ENCODE peak calls at places on chromosomes 2 and 18, in seven cellular contexts. J is ovary, T is thyroid gland, K is spleen, C is H1, R is adrenal gland, Q is body of pancreas. F is an unnamed sample.

GRCh38 chr2:207362716-207363115 is 167.0 kb upstream of the CREB1 start:
- DNase-seq in R (no peak), Q (no peak), T (no peak), K (no peak), C (no peak), J (no peak), F (no peak)

GRCh38 chr18:23694642-23695430 is 5.6 kb downstream of the LAMA3 start:
- DNase-seq in J (no peak), Q (no peak), T (no peak), R (no peak), C (no peak), K (no peak), F (no peak)

GRCh38 chr18:77711096-77711495 is 461.4 kb downstream of the GALR1 start:
- DNase-seq in Q (no peak), T (no peak), J (no peak), R (no peak), K (no peak), C (no peak), F (no peak)

GRCh38 chr2:234881413-234882241 is 70.2 kb upstream of the SH3BP4 start:
- DNase-seq in T (peak; percentile 82), Q (peak; percentile 94), C (peak; percentile 64), R (peak; percentile 95), K (no peak), J (peak; percentile 95), F (peak; percentile 90)

GRCh38 chr2:149559341-149560068 is 28.1 kb downstream of the MMADHC start:
- DNase-seq in K (no peak), T (no peak), R (no peak), Q (no peak), J (no peak), C (no peak), F (no peak)

GRCh38 chr18:41721103-41721502 is 233.9 kb upstream of the PIK3C3 start:
- DNase-seq in C (no peak), T (no peak), K (no peak), J (no peak), Q (no peak), R (no peak), F (no peak)

GRCh38 chr2:237565974-237566373 is 400 bp upstream of the PRLH start:
- DNase-seq in J (no peak), C (no peak), T (no peak), R (no peak), Q (no peak), K (no peak), F (no peak)

GRCh38 chr2:212619954-212620353 is 81.4 kb upstream of the ERBB4 start:
- DNase-seq in R (no peak), K (no peak), J (no peak), T (no peak), C (no peak), Q (no peak), F (no peak)

GRCh38 chr2:157803914-157804313 is 72.2 kb downstream of the ACVR1 start:
- DNase-seq in Q (no peak), C (no peak), R (no peak), J (no peak), K (no peak), T (no peak), F (no peak)

GRCh38 chr2:128316777-128317185 is 1.9 kb downstream of the HS6ST1 start:
- DNase-seq in K (no peak), Q (no peak), C (no peak), J (peak; percentile 38), T (peak; percentile 7), R (peak; percentile 14), F (no peak)

GRCh38 chr2:11984556-11985158 is 238.2 kb downstream of the LPIN1 start:
- DNase-seq in R (no peak), T (no peak), J (no peak), C (no peak), Q (no peak), K (no peak), F (no peak)

GRCh38 chr2:96251721-96252292 is 14.0 kb downstream of the TMEM127 start:
- DNase-seq in C (no peak), R (peak; percentile 97), T (peak; percentile 37), Q (peak; percentile 69), J (no peak), K (no peak), F (peak; percentile 27)

GRCh38 chr2:49288113-49288710 is 133.9 kb upstream of the FSHR start:
- DNase-seq in K (no peak), T (no peak), R (no peak), Q (no peak), C (no peak), J (no peak), F (no peak)

GRCh38 chr2:105118960-105119359 is 81.1 kb downstream of the MRPS9 start:
- DNase-seq in R (no peak), J (no peak), Q (no peak), C (no peak), K (peak; percentile 75), T (no peak), F (no peak)

GRCh38 chr2:3605013-3605961 is 10.4 kb downstream of the COLEC11 start:
- DNase-seq in C (no peak), T (no peak), J (peak; percentile 77), R (peak; percentile 72), K (peak; percentile 81), Q (peak; percentile 83), F (no peak)

GRCh38 chr18:21444465-21445023 is 156.0 kb downstream of the ESCO1 start:
- DNase-seq in K (no peak), R (peak; percentile 26), T (peak; percentile 35), Q (peak; percentile 43), J (no peak), C (no peak), F (peak; percentile 11)

GRCh38 chr2:240566203-240567136 is 1.8 kb upstream of the RNPEPL1 start:
- DNase-seq in R (peak; percentile 95), K (peak; percentile 99), T (peak; percentile 96), Q (peak; percentile 97), C (no peak), J (peak; percentile 93), F (peak; percentile 98)
- TF ChIP-seq POLR2A in R (peak; percentile 60), K (no peak), T (peak; percentile 59), Q (peak; percentile 62), C (no peak), J (no peak), F (peak; percentile 70)

DNA sequence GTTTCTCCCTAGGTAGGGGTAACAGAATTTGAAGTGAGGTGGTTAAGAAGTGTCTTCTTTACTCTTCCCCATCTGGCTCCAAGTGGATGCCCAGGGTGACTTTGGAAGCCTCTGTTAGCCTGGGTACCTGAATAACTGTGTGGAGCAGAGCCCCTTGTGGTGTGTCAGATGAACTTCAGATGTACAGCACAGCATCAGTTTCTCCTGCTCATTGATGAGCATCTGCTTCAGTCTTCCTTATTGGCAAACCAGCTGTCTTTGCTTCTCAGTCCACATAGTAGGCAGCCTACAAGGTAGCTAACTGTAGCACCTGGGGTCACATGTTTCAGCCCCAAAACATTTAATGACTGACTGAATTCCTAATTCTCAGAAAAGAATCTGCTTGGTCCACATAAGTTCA is 56.2 kb upstream of the ATP8B1 start:
- DNase-seq in Q (peak; percentile 41), K (no peak), T (no peak), C (no peak), J (no peak), R (no peak), F (peak; percentile 39)
- TF ChIP-seq CTCF in Q (peak; percentile 43), K (no peak), T (peak; percentile 43), C (peak; percentile 25), J (no peak), R (no peak), F (peak; percentile 58)

GRCh38 chr2:153967248-153967973 is 95.7 kb downstream of the GALNT13 start:
- DNase-seq in C (no peak), Q (no peak), R (no peak), J (no peak), K (no peak), T (no peak), F (no peak)
- H3K27ac ChIP-seq in C (no peak overlapping the region), Q (no peak overlapping the region), R (no peak overlapping the region), J (no peak overlapping the region), K (no peak overlapping the region), T (no peak overlapping the region), F (no peak overlapping the region)

DNA sequence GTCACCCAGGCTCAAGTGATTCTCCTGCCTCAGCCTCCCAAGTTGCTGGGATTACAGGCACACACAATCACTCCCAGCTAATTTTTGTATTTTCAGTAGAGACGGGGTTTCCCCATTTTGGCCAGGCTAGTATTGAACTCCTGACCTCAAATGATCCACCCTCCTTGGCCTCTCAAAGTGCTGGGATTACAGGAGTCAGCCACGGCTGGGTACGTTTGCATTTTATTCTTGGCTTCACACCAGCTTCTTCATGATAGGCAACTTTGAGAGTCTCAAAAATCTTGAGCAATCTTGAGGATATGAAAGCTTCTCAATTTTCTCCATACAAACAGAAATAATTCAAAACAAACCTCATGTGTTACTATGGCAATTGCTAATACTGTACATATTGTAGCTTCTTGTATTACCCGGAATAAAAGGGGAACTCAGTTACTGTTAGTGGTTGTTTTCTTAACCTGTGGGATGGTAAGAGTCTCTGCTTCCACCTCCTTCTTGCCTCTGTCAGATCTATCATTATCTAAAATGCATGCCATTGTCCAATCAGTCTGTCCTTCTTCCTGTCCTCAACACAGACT is 102.9 kb upstream of the SYT4 start:
- DNase-seq in K (no peak), C (no peak), T (no peak), R (no peak), J (no peak), Q (no peak), F (no peak)
- TF ChIP-seq POLR2A in K (no peak), C (no peak), T (no peak), R (no peak), J (no peak), Q (no peak), F (no peak)